ENCODE peak calls at places on chromosomes 11 and 22, in eight cellular contexts. K, W, J, N, U, F, L and E are unnamed samples.

GRCh38 chr22:28402539-28402938 is 277.1 kb downstream of the TTC28 start:
- DNase-seq in K (no peak), U (no peak), J (no peak), W (no peak), F (no peak), L (no peak), N (no peak), E (no peak)

GRCh38 chr11:64803846-64804345 is 882 bp upstream of the MAP4K2 start:
- DNase-seq in N (no peak), U (no peak), F (no peak), L (no peak), W (no peak), K (no peak), J (no peak), E (no peak)

GRCh38 chr11:17521106-17521900 is 22.9 kb downstream of the USH1C start:
- DNase-seq in W (no peak), L (no peak), U (no peak), F (no peak), J (no peak), N (no peak), K (no peak), E (no peak)

GRCh38 chr11:83093634-83094033 is 21.9 kb upstream of the RAB30 start:
- DNase-seq in J (no peak), L (no peak), W (no peak), N (no peak), K (no peak), U (no peak), F (no peak), E (no peak)

GRCh38 chr11:134370526-134371435 is 39.0 kb downstream of the GLB1L2 start:
- DNase-seq in J (no peak), U (no peak), W (no peak), L (no peak), K (no peak), N (no peak), F (no peak), E (no peak)

GRCh38 chr11:24078056-24078455 is 418.8 kb upstream of the LUZP2 start:
- DNase-seq in F (no peak), W (no peak), J (no peak), L (no peak), U (no peak), K (no peak), N (no peak), E (no peak)

GRCh38 chr22:48096846-48097665 is 1334.6 kb downstream of the TBC1D22A start:
- DNase-seq in K (no peak), U (no peak), J (no peak), W (no peak), L (peak; percentile 25), F (no peak), N (no peak), E (no peak)

GRCh38 chr11:2189938-2190669 is 18.5 kb upstream of the TH start:
- DNase-seq in K (no peak), W (no peak), U (no peak), J (no peak), L (no peak), N (no peak), F (no peak), E (no peak)

GRCh38 chr11:8796926-8797325 is 114.1 kb upstream of the AKIP1 start:
- DNase-seq in L (no peak), W (no peak), N (no peak), F (no peak), J (no peak), K (no peak), U (no peak), E (no peak)

GRCh38 chr22:47858773-47859306 is 1096.4 kb downstream of the TBC1D22A start:
- DNase-seq in L (no peak), W (no peak), F (no peak), J (no peak), K (no peak), U (no peak), N (no peak), E (no peak)

GRCh38 chr22:44080936-44081853 is 57.1 kb downstream of the PARVB start:
- DNase-seq in K (peak; percentile 50), J (peak; percentile 65), U (peak; percentile 57), N (peak; percentile 73), L (peak; percentile 78), W (peak; percentile 81), F (peak; percentile 39), E (peak; percentile 43)

GRCh38 chr11:94469416-94469815 is 24.2 kb downstream of the MRE11 start:
- DNase-seq in N (no peak), J (no peak), L (no peak), K (no peak), W (no peak), U (no peak), F (no peak), E (no peak)

GRCh38 chr11:61567286-61568061 is 13.4 kb downstream of the SYT7 start:
- DNase-seq in J (peak; percentile 79), W (peak; percentile 82), N (peak; percentile 87), F (peak; percentile 77), U (no peak), K (peak; percentile 23), L (peak; percentile 71), E (peak; percentile 69)

GRCh38 chr11:64100782-64101358 is 65.0 kb downstream of the MACROD1 start:
- DNase-seq in K (no peak), F (no peak), J (no peak), N (no peak), U (no peak), L (no peak), W (no peak), E (no peak)

GRCh38 chr11:8310743-8311298 is 47.1 kb upstream of the LMO1 start:
- DNase-seq in L (no peak), U (no peak), W (no peak), J (no peak), K (no peak), N (no peak), F (no peak), E (no peak)

GRCh38 chr22:35444685-35445399 is 44.9 kb downstream of the MCM5 start:
- DNase-seq in W (no peak), J (no peak), K (no peak), U (no peak), N (no peak), F (no peak), L (no peak), E (no peak)

GRCh38 chr11:6737872-6738466 is 33.8 kb downstream of the OR2AG2 start:
- DNase-seq in K (peak; percentile 19), N (peak; percentile 84), W (peak; percentile 55), J (peak; percentile 66), U (peak; percentile 38), F (peak; percentile 41), L (no peak), E (peak; percentile 17)

GRCh38 chr11:129278586-129279319 is 86.6 kb upstream of the ARHGAP32 start:
- DNase-seq in N (no peak), F (no peak), K (no peak), L (no peak), U (no peak), J (no peak), W (no peak), E (no peak)

GRCh38 chr11:102599642-102600261 is 25.4 kb downstream of the MMP20 start:
- DNase-seq in F (peak; percentile 89), J (no peak), W (peak; percentile 58), N (no peak), L (no peak), K (no peak), U (no peak), E (peak; percentile 85)

GRCh38 chr22:46721716-46722115 is 16.3 kb downstream of the CERK start:
- DNase-seq in W (no peak), N (no peak), L (no peak), F (no peak), K (no peak), J (no peak), U (no peak), E (no peak)